ENCODE peak calls at places on chromosomes 6 and 20, in four cellular contexts. K, X, C and H are unnamed samples.

GRCh38 chr6:169173532-169174268 is 79.9 kb downstream of the THBS2 start:
- DNase-seq in K (no peak), X (peak; percentile 72), C (no peak), H (no peak)

GRCh38 chr6:11812439-11812838 is 33.8 kb upstream of the ADTRP start:
- DNase-seq in K (no peak), X (no peak), C (no peak), H (no peak)

GRCh38 chr20:17849901-17850673 is 118.5 kb downstream of the SNX5 start:
- DNase-seq in K (no peak), X (peak; percentile 95), C (no peak), H (no peak)

GRCh38 chr20:62238569-62239277 is 402 bp downstream of the OSBPL2 start:
- DNase-seq in K (peak; percentile 78), X (no peak), C (peak; percentile 58), H (no peak)

GRCh38 chr20:25054995-25055629 is 2.8 kb downstream of the ACSS1 start:
- DNase-seq in K (no peak), X (no peak), C (no peak), H (no peak)

GRCh38 chr6:31299511-31299910 is 27.6 kb upstream of the HLA-C start:
- DNase-seq in K (no peak), X (no peak), C (no peak), H (no peak)

GRCh38 chr6:113392551-113393055 is 464.5 kb upstream of the MARCKS start:
- DNase-seq in K (no peak), X (no peak), C (no peak), H (no peak)

GRCh38 chr6:39389372-39389767 is 66.9 kb upstream of the KCNK16 start:
- DNase-seq in K (no peak), X (no peak), C (peak; percentile 18), H (peak; percentile 54)

GRCh38 chr6:111823831-111824607 is 49.2 kb downstream of the FYN start:
- DNase-seq in K (no peak), X (no peak), C (peak; percentile 34), H (no peak)

GRCh38 chr6:24988562-24988961 is 52.8 kb upstream of the RIPOR2 start:
- DNase-seq in K (no peak), X (no peak), C (no peak), H (no peak)

GRCh38 chr6:36312854-36313627 is 23.6 kb downstream of the BNIP5 start:
- DNase-seq in K (no peak), X (no peak), C (no peak), H (no peak)

GRCh38 chr6:155122199-155122950 is 127.3 kb downstream of the TIAM2 start:
- DNase-seq in K (no peak), X (no peak), C (no peak), H (no peak)

GRCh38 chr6:24227556-24227955 is 101.5 kb downstream of the NRSN1 start:
- DNase-seq in K (no peak), X (no peak), C (no peak), H (peak; percentile 29)

GRCh38 chr20:50900261-50900660 is 31.0 kb downstream of the ADNP start:
- DNase-seq in K (no peak), X (no peak), C (no peak), H (no peak)
- H3K27ac ChIP-seq in K (no peak overlapping the region), X (no peak overlapping the region), C (no peak overlapping the region), H (no peak overlapping the region)

DNA sequence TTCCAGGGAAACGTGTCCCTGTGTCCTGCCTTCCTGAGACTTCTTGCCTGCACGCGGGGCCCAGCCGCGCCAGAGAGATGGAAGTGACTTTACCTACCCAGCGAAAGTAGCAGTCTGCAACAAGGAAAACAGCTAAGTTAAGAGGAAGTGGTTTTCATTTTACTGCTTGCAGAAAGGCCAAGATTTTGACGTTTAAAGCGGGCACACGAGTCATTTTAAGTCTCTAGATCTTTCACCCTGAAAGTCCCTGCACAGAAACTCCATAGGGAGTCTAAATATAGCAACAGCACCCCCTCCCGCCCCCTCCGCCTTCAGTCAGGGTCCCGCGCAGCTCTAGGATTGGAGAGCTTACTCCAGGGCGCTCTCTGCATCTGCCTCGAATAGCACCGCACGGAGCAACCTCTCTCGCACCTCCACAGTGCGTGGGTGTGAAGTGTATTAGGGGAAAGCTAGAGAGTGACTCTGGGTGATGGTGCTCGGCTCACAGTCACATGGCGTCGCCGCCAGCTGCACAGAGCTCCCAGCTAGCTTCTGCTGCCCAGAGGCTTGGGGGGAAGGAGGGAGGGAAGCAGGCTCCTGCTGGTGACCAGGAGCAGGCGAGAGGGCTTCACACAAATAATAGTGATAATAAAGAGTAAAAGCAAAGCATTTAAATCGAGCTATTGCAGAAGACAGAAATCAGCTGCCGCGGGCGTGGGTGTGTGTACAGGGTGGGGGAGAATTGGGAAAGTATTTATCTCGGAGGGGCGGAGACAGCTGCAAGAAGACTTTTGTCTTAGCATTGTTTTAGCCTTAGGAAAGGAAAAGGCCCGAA is 1.8 kb upstream of the KCNQ5 start:
- DNase-seq in K (peak; percentile 80), X (peak; percentile 73), C (peak; percentile 31), H (peak; percentile 93)
- H3K27ac ChIP-seq in K (no peak overlapping the region), X (peak overlapping the region; percentile 80), C (no peak overlapping the region), H (peak overlapping the region; percentile 88)

GRCh38 chr6:32941412-32941784 is 570 bp upstream of the HLA-DMB start:
- DNase-seq in K (no peak), X (no peak), C (no peak), H (no peak)
- H3K27ac ChIP-seq in K (peak overlapping the region; percentile 86), X (peak overlapping the region; percentile 79), C (no peak overlapping the region), H (peak overlapping the region; percentile 4)

GRCh38 chr6:160387887-160388286 is 39.7 kb downstream of the SLC22A3 start:
- DNase-seq in K (no peak), X (no peak), C (no peak), H (no peak)

GRCh38 chr6:160386869-160387518 is 38.8 kb downstream of the SLC22A3 start:
- DNase-seq in K (peak; percentile 83), X (no peak), C (no peak), H (no peak)

GRCh38 chr6:160394654-160395035 is 46.5 kb downstream of the SLC22A3 start:
- DNase-seq in K (no peak), X (no peak), C (no peak), H (no peak)

GRCh38 chr6:160393966-160394653 is 45.9 kb downstream of the SLC22A3 start:
- DNase-seq in K (no peak), X (no peak), C (no peak), H (no peak)

DNA sequence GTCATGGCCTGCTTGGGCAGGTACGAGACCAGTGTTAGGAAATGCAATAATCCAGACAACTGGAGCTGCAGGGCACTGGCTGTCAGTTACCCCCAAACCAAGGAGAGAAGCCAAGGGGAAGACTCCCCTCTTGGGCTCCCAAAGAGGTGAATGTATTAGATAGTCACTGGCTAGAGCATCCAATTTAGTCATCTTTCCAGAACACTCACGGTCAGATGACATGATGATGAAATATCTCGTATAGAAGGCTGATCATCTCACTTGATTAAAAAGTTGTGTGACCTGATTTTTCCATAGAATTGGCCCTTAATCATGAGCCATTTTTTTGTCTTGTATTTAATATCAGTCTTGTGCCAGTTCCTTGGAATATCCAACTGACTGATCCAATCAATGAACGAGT is 40.7 kb downstream of the SLC22A3 start:
- DNase-seq in K (no peak), X (no peak), C (no peak), H (no peak)
- H3K27ac ChIP-seq in K (no peak overlapping the region), X (peak overlapping the region; percentile 65), C (no peak overlapping the region), H (no peak overlapping the region)

GRCh38 chr6:41451039-41451438 is 95.1 kb upstream of the FOXP4 start:
- DNase-seq in K (no peak), X (no peak), C (peak; percentile 23), H (peak; percentile 92)
- H3K27ac ChIP-seq in K (no peak overlapping the region), X (peak overlapping the region; percentile 87), C (no peak overlapping the region), H (no peak overlapping the region)

DNA sequence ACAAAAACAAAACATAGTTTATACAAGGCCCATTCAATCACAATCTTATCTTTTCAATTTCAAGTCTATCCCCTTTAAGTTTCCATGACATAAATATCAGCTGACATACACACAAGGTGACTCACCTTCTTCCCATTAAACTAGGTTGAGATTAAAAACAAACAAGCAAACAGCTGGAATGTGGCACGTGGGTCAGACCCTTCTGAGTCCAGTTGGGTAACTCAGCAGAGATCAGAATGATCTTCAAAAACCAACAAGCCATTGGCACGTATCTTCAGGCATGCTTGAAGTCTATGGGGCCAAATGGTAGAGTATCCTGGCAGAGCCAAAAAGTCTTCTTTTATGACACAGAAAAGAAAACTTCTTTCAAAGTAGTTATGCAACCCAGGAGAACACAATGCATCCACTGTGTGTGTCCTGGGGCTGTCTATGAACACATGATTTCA is 603.5 kb upstream of the CITED2 start:
- DNase-seq in K (no peak), X (no peak), C (peak; percentile 53), H (no peak)
- H3K27ac ChIP-seq in K (no peak overlapping the region), X (peak overlapping the region; percentile 71), C (peak overlapping the region; percentile 79), H (no peak overlapping the region)

DNA sequence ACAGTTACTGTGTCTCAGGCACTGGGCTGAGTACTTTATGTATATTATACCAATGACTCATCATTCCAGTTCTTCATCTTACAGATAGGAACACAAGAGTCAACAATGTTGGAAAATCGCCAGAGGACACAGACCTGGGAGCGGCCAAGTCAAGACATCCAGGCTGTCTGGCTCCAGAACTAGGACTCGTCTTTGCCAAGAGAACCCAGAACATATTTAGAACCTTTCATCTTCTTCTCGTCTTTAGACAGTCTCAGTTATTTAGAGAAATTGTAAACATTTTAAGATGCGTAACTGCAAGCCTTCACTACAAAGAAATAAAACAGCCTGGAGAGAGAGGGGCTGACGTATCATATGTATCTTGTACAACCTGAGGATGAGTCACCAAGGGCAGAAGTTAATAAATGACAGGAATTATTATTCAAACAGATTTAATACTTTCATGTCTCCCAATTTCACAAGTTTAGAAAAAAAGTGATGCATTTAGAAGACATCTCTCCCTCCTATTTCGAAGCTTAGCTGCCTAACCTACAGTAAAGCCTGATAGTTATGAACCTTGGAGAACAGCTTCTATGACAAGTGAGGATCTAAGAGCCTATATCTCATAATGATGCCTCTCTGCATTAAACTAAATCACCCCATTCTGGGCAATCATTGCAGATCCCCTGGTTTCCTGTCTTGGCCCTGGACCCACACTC is 43.4 kb downstream of the SLC22A3 start:
- DNase-seq in K (no peak), X (no peak), C (peak; percentile 22), H (no peak)
- H3K27ac ChIP-seq in K (no peak overlapping the region), X (peak overlapping the region; percentile 61), C (no peak overlapping the region), H (no peak overlapping the region)

DNA sequence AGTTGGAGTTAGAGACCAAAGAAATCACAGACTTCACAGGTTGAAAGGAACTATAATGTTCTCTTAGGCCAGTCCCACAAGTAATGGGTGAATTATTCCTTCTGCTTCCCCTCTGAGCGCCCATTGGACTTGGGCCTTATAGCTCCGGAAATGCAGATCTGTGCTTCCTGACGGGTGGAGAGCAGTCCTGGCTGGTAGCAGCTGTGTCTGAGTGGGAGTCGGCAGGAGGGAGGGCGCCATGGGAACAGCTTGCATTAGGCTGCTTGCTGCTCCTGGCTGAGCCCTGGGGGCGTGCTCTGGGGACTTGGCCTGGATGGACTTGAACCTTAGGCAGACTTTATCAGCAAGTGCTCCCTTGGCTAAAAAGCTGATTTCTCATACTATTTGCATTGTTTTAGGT is 18.4 kb upstream of the NUP153 start:
- DNase-seq in K (no peak), X (no peak), C (peak; percentile 82), H (peak; percentile 96)
- H3K27ac ChIP-seq in K (no peak overlapping the region), X (no peak overlapping the region), C (peak overlapping the region; percentile 8), H (peak overlapping the region; percentile 9)

GRCh38 chr6:73656501-73657145 is 2.8 kb upstream of the SLC17A5 start:
- DNase-seq in K (no peak), X (no peak), C (no peak), H (no peak)

GRCh38 chr6:73652637-73653570 is 888 bp downstream of the SLC17A5 start:
- DNase-seq in K (peak; percentile 85), X (peak; percentile 79), C (peak; percentile 66), H (peak; percentile 60)

GRCh38 chr6:73653571-73654424 is at the start of gene SLC17A5:
- DNase-seq in K (peak; percentile 99), X (peak; percentile 97), C (peak; percentile 92), H (peak; percentile 94)

GRCh38 chr6:73655341-73655917 is 1.6 kb upstream of the SLC17A5 start:
- DNase-seq in K (no peak), X (no peak), C (no peak), H (no peak)

GRCh38 chr6:73657201-73657600 is 3.4 kb upstream of the SLC17A5 start:
- DNase-seq in K (no peak), X (no peak), C (no peak), H (no peak)
- H3K27ac ChIP-seq in K (no peak overlapping the region), X (no peak overlapping the region), C (no peak overlapping the region), H (no peak overlapping the region)